ENCODE peak calls at places on chromosomes 4 and X, in ten cellular contexts. L, X, W, P, O, K, G, Y, I and N are unnamed samples.
A peak's percentile ranks its signal among the peaks of the same experiment; 100 is the strongest.

GRCh38 chr4:83082777-83083176 is 31.8 kb downstream of the PLAC8 start:
- DNase-seq in L (peak; percentile 12), X (peak; percentile 40), W (no peak), P (no peak), O (no peak), K (no peak), G (no peak), Y (no peak), I (no peak), N (no peak)

GRCh38 chrX:29965634-29966033 is 249.7 kb upstream of the MAGEB2 start:
- DNase-seq in L (no peak), X (no peak), W (no peak), P (no peak), O (no peak), K (no peak), G (no peak), Y (no peak), I (no peak), N (no peak)

GRCh38 chr4:110009526-110009925 is 96.8 kb downstream of the EGF start:
- DNase-seq in L (no peak), X (no peak), W (peak; percentile 26), P (no peak), O (no peak), K (no peak), G (no peak), Y (no peak), I (no peak), N (no peak)

GRCh38 chrX:28851871-28852270 is 264.6 kb downstream of the IL1RAPL1 start:
- DNase-seq in L (no peak), X (no peak), W (no peak), P (no peak), O (no peak), K (peak; percentile 67), G (peak; percentile 6), Y (no peak), I (no peak), N (no peak)

GRCh38 chr4:38499101-38499500 is 164.9 kb upstream of the KLF3 start:
- DNase-seq in L (no peak), X (peak; percentile 28), W (no peak), P (no peak), O (no peak), K (no peak), G (no peak), Y (no peak), I (no peak), N (no peak)

GRCh38 chr4:159395693-159396092 is 292.8 kb downstream of the RAPGEF2 start:
- DNase-seq in L (no peak), X (peak; percentile 15), W (no peak), P (no peak), O (no peak), K (no peak), G (no peak), Y (peak; percentile 54), I (no peak), N (no peak)

GRCh38 chr4:145351922-145352321 is 129.7 kb upstream of the SMAD1 start:
- DNase-seq in L (no peak), X (no peak), W (no peak), P (no peak), O (no peak), K (no peak), G (no peak), Y (no peak), I (no peak), N (no peak)

GRCh38 chrX:17725176-17725575 is 12.1 kb upstream of the SCML1 start:
- DNase-seq in L (no peak), X (no peak), W (no peak), P (no peak), O (no peak), K (no peak), G (no peak), Y (no peak), I (no peak), N (peak; percentile 13)

GRCh38 chrX:120664081-120664480 is 34.2 kb upstream of the C1GALT1C1 start:
- DNase-seq in L (peak; percentile 24), X (peak; percentile 27), W (peak; percentile 25), P (no peak), O (peak; percentile 2), K (no peak), G (no peak), Y (peak; percentile 13), I (no peak), N (peak; percentile 46)

GRCh38 chrX:139826065-139827044 is 106.5 kb downstream of the ATP11C start:
- DNase-seq in L (peak; percentile 64), X (peak; percentile 88), W (peak; percentile 84), P (no peak), O (no peak), K (no peak), G (no peak), Y (peak; percentile 83), I (no peak), N (peak; percentile 63)

GRCh38 chrX:153970398-153971123 is 1.1 kb downstream of the HCFC1 start:
- DNase-seq in L (peak; percentile 72), X (peak; percentile 70), W (peak; percentile 86), P (no peak), O (peak; percentile 53), K (peak; percentile 47), G (peak; percentile 43), Y (peak; percentile 71), I (peak; percentile 54), N (peak; percentile 85)

GRCh38 chr4:56049428-56050212 is 100.9 kb downstream of the CEP135 start:
- DNase-seq in L (peak; percentile 35), X (no peak), W (peak; percentile 27), P (peak; percentile 45), O (peak; percentile 50), K (peak; percentile 55), G (no peak), Y (no peak), I (peak; percentile 58), N (peak; percentile 22)

GRCh38 chr4:5385741-5386251 is 322.6 kb downstream of the EVC2 start:
- DNase-seq in L (no peak), X (no peak), W (no peak), P (no peak), O (no peak), K (no peak), G (peak; percentile 21), Y (no peak), I (no peak), N (no peak)

GRCh38 chr4:5389756-5390155 is 318.6 kb downstream of the EVC2 start:
- DNase-seq in L (no peak), X (no peak), W (no peak), P (no peak), O (no peak), K (no peak), G (no peak), Y (no peak), I (no peak), N (no peak)

GRCh38 chr4:5386921-5387320 is 321.4 kb downstream of the EVC2 start:
- DNase-seq in L (no peak), X (no peak), W (no peak), P (no peak), O (no peak), K (no peak), G (no peak), Y (no peak), I (no peak), N (no peak)

GRCh38 chr4:5391492-5391891 is 316.9 kb downstream of the EVC2 start:
- DNase-seq in L (no peak), X (no peak), W (no peak), P (no peak), O (no peak), K (no peak), G (no peak), Y (no peak), I (no peak), N (no peak)

DNA sequence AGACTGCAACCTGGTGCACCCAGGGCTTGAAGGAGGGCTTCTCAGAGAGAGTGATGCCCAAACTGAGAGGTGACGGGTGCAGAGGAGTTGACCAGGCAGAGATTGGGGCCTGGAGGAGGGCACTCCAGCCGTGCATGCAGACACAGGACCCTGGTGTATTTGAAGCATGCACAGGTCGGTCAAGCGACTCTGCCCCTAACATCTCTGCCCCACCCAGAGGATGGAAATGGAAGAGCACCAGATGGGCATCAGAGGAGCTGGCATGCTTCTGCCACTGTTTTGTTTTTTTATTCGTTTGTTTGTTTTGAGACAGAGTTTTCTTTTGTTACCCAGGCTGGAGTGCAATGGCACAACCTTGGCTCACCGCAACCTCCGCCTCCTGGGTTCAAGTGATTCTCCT is 320.9 kb downstream of the EVC2 start:
- DNase-seq in L (no peak), X (no peak), W (no peak), P (no peak), O (no peak), K (no peak), G (no peak), Y (no peak), I (no peak), N (no peak)
- TF ChIP-seq CTCF in L (no peak), X (peak; percentile 10), W (peak; percentile 23), P (no peak), O (no peak), K (no peak), G (no peak), Y (no peak), I (no peak), N (peak; percentile 12)

GRCh38 chr4:122450847-122451246 is 5.7 kb downstream of the IL2 start:
- DNase-seq in L (peak; percentile 8), X (peak; percentile 7), W (peak; percentile 64), P (no peak), O (no peak), K (peak; percentile 13), G (no peak), Y (peak; percentile 10), I (peak; percentile 3), N (peak; percentile 48)
- TF ChIP-seq CTCF in L (peak; percentile 40), X (peak; percentile 26), W (peak; percentile 57), P (no peak), O (no peak), K (peak; percentile 33), G (no peak), Y (peak; percentile 22), I (no peak), N (peak; percentile 56)

GRCh38 chr4:111028829-111029228 is 406.0 kb upstream of the PITX2 start:
- DNase-seq in L (no peak), X (peak; percentile 40), W (no peak), P (no peak), O (no peak), K (no peak), G (no peak), Y (peak; percentile 7), I (no peak), N (no peak)

GRCh38 chr4:111027526-111027925 is 404.6 kb upstream of the PITX2 start:
- DNase-seq in L (peak; percentile 55), X (peak; percentile 97), W (no peak), P (no peak), O (no peak), K (no peak), G (no peak), Y (peak; percentile 83), I (no peak), N (peak; percentile 10)

DNA sequence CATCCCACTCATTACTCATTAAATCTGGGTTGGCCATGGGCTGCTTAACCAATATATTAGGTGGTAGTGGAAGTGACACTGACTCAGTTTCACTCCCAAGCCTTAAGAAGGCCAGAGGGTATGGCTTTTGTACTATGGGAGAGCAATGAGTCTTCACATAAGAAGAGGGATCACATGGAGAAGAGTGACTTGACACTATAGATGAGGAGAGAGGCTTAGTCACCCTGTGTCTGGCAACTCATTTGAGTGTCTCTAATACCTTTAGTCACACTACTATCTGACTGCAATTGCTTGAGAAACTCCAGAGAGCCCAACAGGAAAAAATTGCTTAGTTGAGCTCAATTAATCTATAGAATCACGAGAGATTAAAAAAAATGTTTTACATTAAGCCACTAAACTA is 408.3 kb upstream of the PITX2 start:
- DNase-seq in L (no peak), X (peak; percentile 45), W (peak; percentile 15), P (no peak), O (no peak), K (no peak), G (no peak), Y (peak; percentile 25), I (no peak), N (no peak)
- TF ChIP-seq CTCF in L (no peak), X (no peak), W (no peak), P (no peak), O (no peak), K (no peak), G (no peak), Y (no peak), I (no peak), N (no peak)

GRCh38 chrX:63750846-63751245 is 34.2 kb downstream of the ARHGEF9 start:
- DNase-seq in L (no peak), X (no peak), W (no peak), P (no peak), O (no peak), K (no peak), G (no peak), Y (no peak), I (no peak), N (no peak)
- TF ChIP-seq CTCF in L (no peak), X (no peak), W (no peak), P (no peak), O (no peak), K (no peak), G (no peak), Y (no peak), I (no peak), N (no peak)